ENCODE peak calls at places on chromosomes 16 and 17, in four cellular contexts. One of them, this sample, is unnamed.

GRCh38 chr17:20930065-20930760 is 112.6 kb downstream of the USP22 start:
- DNase-seq in sigmoid colon: no peak
- DNase-seq in bronchial epithelial cell: no peak
- DNase-seq in GM13976: no peak
- DNase-seq in this sample: no peak

GRCh38 chr17:71224824-71225575 is 895.8 kb upstream of the SOX9 start:
- DNase-seq in sigmoid colon: no peak
- DNase-seq in bronchial epithelial cell: no peak
- DNase-seq in GM13976: no peak
- DNase-seq in this sample: no peak

GRCh38 chr17:60934723-60935122 is 257.1 kb downstream of the BCAS3 start:
- DNase-seq in sigmoid colon: no peak
- DNase-seq in bronchial epithelial cell: peak; percentile 18
- DNase-seq in GM13976: no peak
- DNase-seq in this sample: no peak

GRCh38 chr16:8183186-8184099 is 406.9 kb downstream of the TMEM114 start:
- DNase-seq in sigmoid colon: no peak
- DNase-seq in bronchial epithelial cell: no peak
- DNase-seq in GM13976: no peak
- DNase-seq in this sample: no peak

GRCh38 chr17:38777641-38778250 is 21.6 kb downstream of the PIP4K2B start:
- DNase-seq in sigmoid colon: no peak
- DNase-seq in bronchial epithelial cell: no peak
- DNase-seq in GM13976: no peak
- DNase-seq in this sample: no peak

GRCh38 chr17:2959371-2960130 is 103.9 kb downstream of the OR1D5 start:
- DNase-seq in sigmoid colon: peak; percentile 25
- DNase-seq in bronchial epithelial cell: no peak
- DNase-seq in GM13976: no peak
- DNase-seq in this sample: no peak

GRCh38 chr17:76529643-76530488 is 7.6 kb downstream of the CYGB start:
- DNase-seq in sigmoid colon: peak; percentile 97
- DNase-seq in bronchial epithelial cell: no peak
- DNase-seq in GM13976: no peak
- DNase-seq in this sample: peak; percentile 54

GRCh38 chr17:58156839-58157803 is 8.9 kb downstream of the OR4D1 start:
- DNase-seq in sigmoid colon: no peak
- DNase-seq in bronchial epithelial cell: no peak
- DNase-seq in GM13976: peak; percentile 38
- DNase-seq in this sample: peak; percentile 62

GRCh38 chr16:11094075-11094593 is 149.8 kb downstream of the CLEC16A start:
- DNase-seq in sigmoid colon: peak; percentile 79
- DNase-seq in bronchial epithelial cell: peak; percentile 83
- DNase-seq in GM13976: peak; percentile 79
- DNase-seq in this sample: no peak

GRCh38 chr17:76414334-76415295 is 30.2 kb downstream of the SPHK1 start:
- DNase-seq in sigmoid colon: peak; percentile 86
- DNase-seq in bronchial epithelial cell: no peak
- DNase-seq in GM13976: peak; percentile 9
- DNase-seq in this sample: no peak

GRCh38 chr17:1078062-1078711 is 81.3 kb downstream of the TIMM22 start:
- DNase-seq in sigmoid colon: no peak
- DNase-seq in bronchial epithelial cell: no peak
- DNase-seq in GM13976: no peak
- DNase-seq in this sample: no peak

GRCh38 chr16:4433228-4433627 is 7.6 kb downstream of the DNAJA3 start:
- DNase-seq in sigmoid colon: no peak
- DNase-seq in bronchial epithelial cell: no peak
- DNase-seq in GM13976: no peak
- DNase-seq in this sample: no peak

GRCh38 chr16:4435668-4436067 is 10.0 kb downstream of the DNAJA3 start:
- DNase-seq in sigmoid colon: no peak
- DNase-seq in bronchial epithelial cell: no peak
- DNase-seq in GM13976: no peak
- DNase-seq in this sample: no peak

GRCh38 chr16:4433914-4434787 is 8.5 kb downstream of the DNAJA3 start:
- DNase-seq in sigmoid colon: no peak
- DNase-seq in bronchial epithelial cell: no peak
- DNase-seq in GM13976: no peak
- DNase-seq in this sample: no peak

GRCh38 chr16:4442371-4442770 is 16.7 kb downstream of the DNAJA3 start:
- DNase-seq in sigmoid colon: no peak
- DNase-seq in bronchial epithelial cell: no peak
- DNase-seq in GM13976: no peak
- DNase-seq in this sample: no peak

GRCh38 chr16:4437366-4437765 is 11.7 kb downstream of the DNAJA3 start:
- DNase-seq in sigmoid colon: no peak
- DNase-seq in bronchial epithelial cell: no peak
- DNase-seq in GM13976: no peak
- DNase-seq in this sample: no peak
- TF ChIP-seq CTCF in sigmoid colon: no peak
- TF ChIP-seq CTCF in bronchial epithelial cell: no peak
- TF ChIP-seq CTCF in GM13976: no peak
- TF ChIP-seq CTCF in this sample: no peak

DNA sequence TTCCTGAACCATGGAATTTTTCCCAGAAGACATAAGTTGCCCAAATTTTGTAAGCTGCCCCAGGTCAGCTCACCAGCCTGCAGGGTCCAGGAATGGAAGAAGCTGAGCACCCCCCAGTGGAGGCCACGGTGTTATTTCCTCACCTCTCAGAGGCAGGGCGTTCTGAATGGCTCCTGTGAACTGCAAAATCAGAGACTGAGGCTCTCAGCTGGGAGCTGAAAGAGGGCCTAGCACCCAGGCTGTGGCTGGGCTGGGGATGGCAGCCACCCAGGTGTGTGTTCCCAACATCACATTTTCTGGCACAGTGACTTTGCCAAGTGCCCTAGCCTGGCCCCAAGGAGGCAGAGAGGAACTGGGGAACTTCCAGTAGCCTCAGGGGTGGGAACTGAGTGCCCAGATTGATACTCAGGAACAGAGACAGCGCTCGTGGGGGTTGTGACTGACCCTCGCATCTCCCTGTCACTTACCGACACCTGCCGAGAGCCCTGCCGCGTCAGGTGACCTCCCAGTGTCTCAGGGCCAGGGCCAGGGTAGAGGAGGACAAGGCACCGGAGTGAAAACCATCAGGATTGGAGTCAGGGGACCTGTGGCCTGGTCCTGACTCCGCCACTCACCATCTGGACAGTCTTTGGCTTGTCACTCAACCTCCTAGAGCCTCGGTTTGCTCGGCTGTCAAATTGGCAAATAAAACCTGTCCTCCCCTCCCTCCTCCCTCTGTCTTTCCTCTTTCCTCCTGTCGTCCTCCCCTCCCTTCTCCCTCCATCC is 11.3 kb downstream of the CACNG4 start:
- DNase-seq in sigmoid colon: no peak
- DNase-seq in bronchial epithelial cell: peak; percentile 33
- DNase-seq in GM13976: peak; percentile 60
- DNase-seq in this sample: no peak
- TF ChIP-seq CTCF in sigmoid colon: no peak
- TF ChIP-seq CTCF in bronchial epithelial cell: peak; percentile 42
- TF ChIP-seq CTCF in GM13976: no peak
- TF ChIP-seq CTCF in this sample: no peak

DNA sequence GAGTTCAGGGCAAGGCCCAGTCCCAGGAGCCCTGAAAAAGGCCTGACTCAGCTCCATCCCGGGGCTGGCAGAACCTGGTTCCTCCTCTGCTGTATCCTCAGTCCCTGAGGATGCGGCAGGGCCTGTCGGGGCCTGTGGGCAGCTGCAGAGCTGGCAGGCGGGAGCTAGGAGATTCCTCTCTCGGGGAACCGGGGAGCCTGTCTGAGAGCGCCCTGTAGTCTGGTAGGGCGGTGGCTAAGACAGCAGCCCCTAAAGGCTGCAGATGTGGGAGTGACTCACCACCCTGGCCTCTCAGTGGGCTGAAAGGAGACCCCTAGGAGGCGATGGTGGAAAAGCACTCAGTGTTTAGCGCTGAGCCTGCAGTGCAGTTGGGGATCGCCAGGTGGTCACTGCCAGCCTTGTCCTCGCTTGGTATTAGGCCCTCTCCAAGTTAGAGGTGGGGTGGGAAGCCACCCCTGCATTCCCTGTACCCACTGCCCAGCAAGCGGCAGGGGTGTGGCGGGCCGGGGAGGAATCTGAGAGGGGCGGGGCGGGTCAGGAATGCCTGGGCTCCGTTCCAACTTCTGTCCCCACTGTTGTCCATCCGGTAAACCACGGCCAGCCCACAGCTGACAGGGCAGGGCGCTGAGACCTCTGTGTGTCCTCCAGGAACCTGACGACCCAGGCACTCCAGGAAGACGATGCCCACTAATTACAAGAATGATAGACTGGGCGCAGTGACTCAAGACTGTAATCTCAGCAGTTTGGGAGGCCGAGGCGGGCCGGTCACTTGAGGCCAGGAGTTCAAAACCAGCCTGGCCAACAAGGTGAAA is 29.5 kb upstream of the CDH1 start:
- DNase-seq in sigmoid colon: no peak
- DNase-seq in bronchial epithelial cell: peak; percentile 91
- DNase-seq in GM13976: no peak
- DNase-seq in this sample: peak; percentile 33
- TF ChIP-seq CTCF in sigmoid colon: no peak
- TF ChIP-seq CTCF in bronchial epithelial cell: peak; percentile 53
- TF ChIP-seq CTCF in GM13976: no peak
- TF ChIP-seq CTCF in this sample: peak; percentile 26

DNA sequence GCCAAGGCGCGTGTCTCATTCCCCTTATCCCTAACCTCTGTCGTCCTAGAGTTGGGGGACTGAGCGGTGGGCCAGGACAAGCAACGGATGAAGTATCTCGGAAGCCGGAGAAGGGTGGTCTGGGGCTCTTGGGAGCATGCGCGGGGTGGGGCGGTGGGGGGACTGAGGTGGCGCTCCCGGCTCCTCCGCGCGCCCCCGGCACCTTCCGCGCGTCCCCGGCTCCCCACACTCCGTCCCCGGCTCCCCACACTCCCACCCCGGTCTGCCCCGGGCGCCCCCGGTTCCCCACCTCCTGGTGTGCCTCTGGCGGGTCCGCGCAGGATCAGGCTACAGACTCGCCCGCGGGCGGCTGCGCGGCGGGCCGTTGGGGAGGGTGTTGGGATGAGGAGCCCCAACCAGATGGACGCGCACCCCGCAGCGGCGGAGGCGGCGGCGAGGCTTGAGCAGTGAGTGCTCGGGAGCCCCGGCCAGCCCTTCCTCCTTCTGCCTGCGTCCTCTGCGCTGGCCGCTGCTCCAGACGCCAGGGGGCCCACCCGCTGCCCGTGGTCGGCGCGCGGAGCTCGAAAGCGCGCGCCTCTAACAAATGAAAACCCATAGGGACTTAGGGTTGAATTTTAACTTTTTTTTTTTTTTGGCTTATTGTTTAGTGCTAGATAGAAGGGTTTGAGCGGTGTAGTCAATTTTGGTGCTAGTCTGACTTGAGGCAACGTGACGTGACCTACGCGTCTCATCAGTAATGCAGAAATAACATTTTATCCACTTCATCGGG is 5.6 kb upstream of the CRYM start:
- DNase-seq in sigmoid colon: peak; percentile 75
- DNase-seq in bronchial epithelial cell: peak; percentile 8
- DNase-seq in GM13976: peak; percentile 45
- DNase-seq in this sample: peak; percentile 84
- TF ChIP-seq CTCF in sigmoid colon: peak; percentile 58
- TF ChIP-seq CTCF in bronchial epithelial cell: peak; percentile 31
- TF ChIP-seq CTCF in GM13976: peak; percentile 19
- TF ChIP-seq CTCF in this sample: peak; percentile 49

GRCh38 chr16:546909-547770 is 13.1 kb upstream of the PRR35 start:
- DNase-seq in sigmoid colon: peak; percentile 86
- DNase-seq in bronchial epithelial cell: no peak
- DNase-seq in GM13976: no peak
- DNase-seq in this sample: peak; percentile 77
- TF ChIP-seq CTCF in sigmoid colon: peak; percentile 46
- TF ChIP-seq CTCF in bronchial epithelial cell: peak; percentile 49
- TF ChIP-seq CTCF in GM13976: no peak
- TF ChIP-seq CTCF in this sample: peak; percentile 33

GRCh38 chr17:79658811-79659207 is 48.0 kb upstream of the RBFOX3 start:
- DNase-seq in sigmoid colon: peak; percentile 88
- DNase-seq in bronchial epithelial cell: peak; percentile 4
- DNase-seq in GM13976: no peak
- DNase-seq in this sample: peak; percentile 55

GRCh38 chr17:79657861-79658810 is 47.3 kb upstream of the RBFOX3 start:
- DNase-seq in sigmoid colon: peak; percentile 86
- DNase-seq in bronchial epithelial cell: no peak
- DNase-seq in GM13976: no peak
- DNase-seq in this sample: no peak

GRCh38 chr17:79659376-79659775 is 48.5 kb upstream of the RBFOX3 start:
- DNase-seq in sigmoid colon: no peak
- DNase-seq in bronchial epithelial cell: no peak
- DNase-seq in GM13976: no peak
- DNase-seq in this sample: no peak

GRCh38 chr17:79664925-79665738 is 54.3 kb upstream of the RBFOX3 start:
- DNase-seq in sigmoid colon: peak; percentile 96
- DNase-seq in bronchial epithelial cell: peak; percentile 32
- DNase-seq in GM13976: no peak
- DNase-seq in this sample: peak; percentile 39

DNA sequence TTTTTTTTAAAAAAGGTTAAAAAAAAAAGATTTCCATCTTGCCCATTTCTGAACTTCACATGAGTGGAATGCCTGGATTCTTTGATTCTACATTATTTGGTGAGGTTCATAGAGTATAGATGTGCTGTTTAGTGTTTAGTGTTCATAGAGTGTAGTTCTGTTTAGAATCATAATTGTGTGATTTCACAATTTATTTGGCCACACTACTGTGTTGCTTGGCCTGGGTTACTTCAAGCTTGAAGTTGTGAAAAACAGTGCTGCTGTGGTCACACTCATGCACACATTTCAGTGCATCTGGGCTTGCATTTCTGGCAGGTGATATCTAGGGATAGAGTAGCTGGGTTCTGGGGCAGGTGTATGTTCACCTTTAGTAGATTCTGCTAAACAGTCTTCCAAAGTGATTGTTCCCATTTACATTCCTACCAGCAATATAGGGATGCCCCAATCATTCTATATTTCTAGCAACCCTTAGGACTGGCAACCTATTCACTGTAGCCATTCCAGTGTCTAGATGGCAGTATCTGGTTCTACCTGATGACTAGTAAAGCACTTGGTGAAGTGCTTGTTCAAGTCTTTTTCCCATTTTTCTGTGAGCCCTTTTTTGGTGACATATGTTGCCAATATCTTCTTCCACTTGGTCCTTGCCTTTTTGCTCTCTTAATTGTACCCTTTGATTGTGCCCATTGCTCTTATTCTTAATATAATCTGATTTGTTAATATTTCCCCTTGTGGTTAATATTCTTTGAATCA is 50.6 kb upstream of the RBFOX3 start:
- DNase-seq in sigmoid colon: no peak
- DNase-seq in bronchial epithelial cell: no peak
- DNase-seq in GM13976: no peak
- DNase-seq in this sample: no peak
- TF ChIP-seq CTCF in sigmoid colon: no peak
- TF ChIP-seq CTCF in bronchial epithelial cell: no peak
- TF ChIP-seq CTCF in GM13976: no peak
- TF ChIP-seq CTCF in this sample: no peak